ENCODE peak calls at places on chromosomes 3 and 15, in eight cellular contexts. S, A, K, C, E, P, Q and R are unnamed samples.

GRCh38 chr15:70487380-70487725 is 276.0 kb downstream of the UACA start:
- DNase-seq in P (no peak), E (no peak), S (no peak), C (peak), A (no peak), Q (no peak), K (no peak), R (no peak)

GRCh38 chr15:44812029-44812517 is 75.7 kb downstream of the TRIM69 start:
- DNase-seq in C (no peak), S (peak), E (no peak), P (no peak), Q (no peak), K (no peak), A (no peak), R (no peak)

GRCh38 chr3:129114455-129114854 is 7.1 kb downstream of the RAB43 start:
- DNase-seq in Q (no peak), S (no peak), K (no peak), C (no peak), E (no peak), P (no peak), A (no peak), R (no peak)

GRCh38 chr3:10547841-10548783 is 42.7 kb upstream of the ATP2B2 start:
- DNase-seq in Q (no peak), E (no peak), P (no peak), S (no peak), K (no peak), C (no peak), A (peak), R (no peak)

GRCh38 chr3:13378155-13378554 is 42.0 kb downstream of the NUP210 start:
- DNase-seq in Q (no peak), A (no peak), S (no peak), K (no peak), E (no peak), P (no peak), C (peak), R (no peak)

GRCh38 chr15:34047893-34048775 is 9.1 kb upstream of the AVEN start:
- DNase-seq in S (no peak), P (no peak), A (peak), Q (no peak), C (no peak), K (no peak), E (no peak), R (no peak)

GRCh38 chr3:89108154-89108553 is 733 bp downstream of the EPHA3 start:
- DNase-seq in Q (no peak), A (no peak), C (no peak), S (no peak), P (no peak), K (no peak), E (no peak), R (no peak)

GRCh38 chr3:121998030-121998580 is 23.9 kb downstream of the ILDR1 start:
- DNase-seq in Q (no peak), K (no peak), P (no peak), E (no peak), A (no peak), S (peak), C (peak), R (peak)

GRCh38 chr3:24472358-24472757 is 22.3 kb downstream of the THRB start:
- DNase-seq in E (no peak), P (no peak), Q (no peak), S (no peak), A (no peak), C (no peak), K (no peak), R (no peak)

GRCh38 chr3:15557511-15557946 is 36.0 kb upstream of the COLQ start:
- DNase-seq in S (peak), Q (peak), C (peak), A (peak), P (peak), K (peak), E (peak), R (peak)

GRCh38 chr3:34570916-34571705 is 772.7 kb downstream of the PDCD6IP start:
- DNase-seq in S (peak), E (no peak), P (no peak), Q (no peak), C (no peak), K (no peak), A (no peak), R (no peak)

GRCh38 chr15:52153900-52154895 is 37.0 kb downstream of the GNB5 start:
- DNase-seq in C (no peak), S (no peak), P (no peak), Q (no peak), A (no peak), E (no peak), K (no peak), R (no peak)

GRCh38 chr3:175386630-175387029 is 527.5 kb downstream of the NAALADL2 start:
- DNase-seq in P (no peak), K (peak), S (no peak), Q (no peak), A (no peak), E (no peak), C (no peak), R (no peak)

GRCh38 chr3:23490459-23490858 is 287.3 kb downstream of the UBE2E2 start:
- DNase-seq in Q (no peak), P (no peak), E (no peak), K (peak), C (no peak), S (no peak), A (no peak), R (no peak)

GRCh38 chr3:98893740-98894139 is 7.8 kb downstream of the DCBLD2 start:
- DNase-seq in K (no peak), E (no peak), A (no peak), S (no peak), C (no peak), Q (no peak), P (peak), R (no peak)

GRCh38 chr3:98890181-98890882 is 11.2 kb downstream of the DCBLD2 start:
- DNase-seq in P (no peak), A (no peak), E (no peak), Q (no peak), C (no peak), S (no peak), K (no peak), R (no peak)

GRCh38 chr3:98894791-98895576 is 6.5 kb downstream of the DCBLD2 start:
- DNase-seq in P (no peak), S (no peak), Q (no peak), A (no peak), E (no peak), K (no peak), C (no peak), R (no peak)

GRCh38 chr3:98890960-98891910 is 10.3 kb downstream of the DCBLD2 start:
- DNase-seq in E (no peak), Q (no peak), P (no peak), A (no peak), K (no peak), C (no peak), S (no peak), R (no peak)

GRCh38 chr3:98892263-98892662 is 9.2 kb downstream of the DCBLD2 start:
- DNase-seq in Q (no peak), S (no peak), A (no peak), E (no peak), C (no peak), K (no peak), P (no peak), R (no peak)
- H3K4me3 ChIP-seq in Q (no peak), S (no peak), A (no peak), E (no peak), C (no peak), K (no peak), P (no peak), R (no peak)

DNA sequence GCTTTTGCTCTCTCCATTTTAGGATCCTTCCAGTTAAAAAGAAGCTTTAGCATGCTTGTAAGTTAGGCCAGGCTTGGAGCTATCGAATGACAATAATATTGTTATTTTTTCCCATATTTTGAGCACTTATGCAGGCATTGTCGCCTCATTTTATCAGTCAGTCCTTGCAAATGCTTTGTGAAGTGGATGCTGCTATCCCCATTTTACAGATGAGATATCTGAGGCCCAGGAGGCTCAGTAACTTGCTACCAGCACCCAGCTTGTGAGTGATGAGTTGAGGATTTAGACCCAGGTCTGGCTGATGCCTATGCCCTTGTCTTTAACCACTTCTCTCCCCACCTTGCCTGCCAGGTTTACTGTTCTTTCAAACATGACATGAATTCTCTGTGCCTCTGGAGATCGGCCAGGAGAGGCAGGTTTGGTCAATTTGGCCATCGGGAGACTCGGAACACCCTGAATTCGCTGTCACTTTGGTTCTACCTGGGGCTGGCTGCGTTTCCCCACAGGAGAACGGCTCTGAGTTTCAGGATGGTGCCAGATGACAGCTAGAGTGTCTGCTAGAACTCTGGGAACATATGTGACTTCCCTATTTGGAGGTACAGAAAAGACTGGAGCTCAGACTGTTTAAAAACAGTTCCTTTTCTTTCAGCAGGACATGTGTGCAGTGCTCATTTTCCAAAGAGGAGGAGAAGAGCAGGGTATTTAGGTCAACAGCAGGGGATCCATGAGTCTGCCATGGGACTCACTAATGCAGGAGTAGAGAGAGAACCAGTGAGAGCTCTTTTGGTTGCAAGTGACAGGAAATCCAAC is 25.4 kb upstream of the ZNF710 start:
- DNase-seq in C (no peak), S (no peak), K (no peak), E (no peak), A (no peak), P (no peak), Q (no peak), R (no peak)
- H3K4me3 ChIP-seq in C (no peak), S (no peak), K (no peak), E (no peak), A (no peak), P (no peak), Q (no peak), R (no peak)

GRCh38 chr15:98952381-98952803 is 55.2 kb downstream of the PGPEP1L start:
- DNase-seq in Q (no peak), C (peak), S (no peak), K (no peak), A (no peak), P (no peak), E (no peak), R (peak)

GRCh38 chr15:98951493-98952320 is 55.9 kb downstream of the PGPEP1L start:
- DNase-seq in K (no peak), A (no peak), Q (no peak), S (no peak), C (no peak), P (no peak), E (no peak), R (no peak)

GRCh38 chr15:98953950-98954349 is 53.6 kb downstream of the PGPEP1L start:
- DNase-seq in A (no peak), S (no peak), K (no peak), Q (peak), E (peak), C (no peak), P (no peak), R (no peak)

GRCh38 chr15:98954411-98954810 is 53.2 kb downstream of the PGPEP1L start:
- DNase-seq in K (peak), Q (peak), S (no peak), C (no peak), P (no peak), E (peak), A (peak), R (no peak)

DNA sequence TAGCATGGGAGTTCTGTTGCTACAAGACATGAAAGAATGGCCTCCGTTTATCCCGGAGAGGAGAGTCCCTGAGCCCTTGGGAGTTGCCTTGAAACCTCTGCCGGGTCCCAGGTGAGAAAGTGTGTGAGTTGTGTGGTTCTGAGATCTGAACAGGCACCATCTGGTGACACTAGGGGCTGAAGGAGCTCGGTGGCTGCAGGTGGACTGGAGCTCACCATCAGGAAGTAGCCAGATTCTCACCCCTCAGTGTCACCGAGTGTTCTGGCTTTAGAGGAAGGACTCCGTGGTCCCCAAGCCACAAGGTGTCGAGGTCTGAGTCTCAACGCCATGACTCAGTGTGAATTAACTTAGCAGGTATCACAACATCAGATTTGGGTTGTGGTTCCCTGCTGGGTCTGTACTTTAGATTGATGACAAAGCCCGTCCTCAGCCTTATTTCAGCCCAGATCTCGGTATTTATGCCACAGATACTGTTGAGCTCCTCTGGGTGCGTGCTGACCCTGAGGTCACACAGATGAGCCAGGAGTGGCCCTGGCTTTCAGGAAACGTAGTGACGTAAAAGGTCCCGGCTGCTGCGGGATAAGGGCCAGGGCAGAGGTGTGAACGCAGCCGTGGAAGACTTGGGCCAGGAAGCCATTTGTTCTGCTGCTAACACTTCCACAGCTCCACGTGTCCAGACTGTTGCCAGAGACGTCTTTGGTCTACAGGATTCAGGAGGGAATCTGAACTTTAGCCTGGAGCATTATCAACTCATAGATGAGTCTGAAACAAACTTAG is 54.4 kb downstream of the PGPEP1L start:
- DNase-seq in A (no peak), P (no peak), C (peak), E (peak), Q (peak), S (no peak), K (no peak), R (no peak)
- H3K4me3 ChIP-seq in A (no peak), P (no peak), C (peak), E (no peak), Q (no peak), S (no peak), K (no peak), R (no peak)

DNA sequence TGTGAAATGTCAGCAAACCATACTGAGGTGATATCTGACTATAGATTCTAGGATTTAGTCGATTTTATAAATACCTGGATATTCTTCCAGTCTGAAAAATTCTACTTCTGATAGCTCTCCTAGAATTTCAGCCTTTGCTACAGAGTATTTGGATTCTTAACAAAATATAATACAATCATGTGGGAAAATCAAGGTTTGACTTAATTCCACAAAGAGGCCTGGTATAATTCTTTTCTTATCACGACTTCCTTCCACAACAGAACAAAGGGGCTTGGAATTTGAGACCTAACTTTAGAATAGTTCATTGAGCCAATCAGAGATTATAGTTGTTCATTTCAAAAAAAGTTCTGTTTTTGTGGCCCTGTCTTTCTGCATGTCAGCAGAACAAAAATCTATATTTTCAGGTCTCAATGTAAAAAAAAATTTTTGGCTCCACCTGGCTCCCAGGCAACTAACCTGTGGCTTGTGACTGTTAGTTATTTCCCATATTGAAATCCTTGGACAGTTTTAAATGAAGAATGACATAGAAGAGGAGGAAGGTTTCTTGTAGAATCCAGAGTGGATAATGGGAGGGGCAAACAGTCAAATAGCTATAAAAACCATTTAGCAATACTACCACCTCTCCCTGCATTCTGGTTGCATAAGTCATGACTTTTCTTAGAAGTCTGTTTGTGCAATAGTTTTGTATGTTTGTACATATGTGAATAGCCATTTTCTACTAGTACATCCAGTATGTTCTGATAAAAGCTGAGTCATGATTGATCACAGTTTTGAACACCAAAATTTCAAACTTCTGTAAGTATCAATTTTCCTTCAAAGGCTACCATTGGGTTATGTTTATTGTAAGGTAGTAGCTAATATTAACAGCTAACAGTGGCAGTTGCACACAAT is 4.0 kb downstream of the TM4SF1 start:
- DNase-seq in C (no peak), S (peak), P (no peak), A (no peak), K (peak), Q (no peak), E (no peak), R (no peak)
- H3K4me3 ChIP-seq in C (no peak), S (no peak), P (no peak), A (peak), K (no peak), Q (peak), E (no peak), R (no peak)

DNA sequence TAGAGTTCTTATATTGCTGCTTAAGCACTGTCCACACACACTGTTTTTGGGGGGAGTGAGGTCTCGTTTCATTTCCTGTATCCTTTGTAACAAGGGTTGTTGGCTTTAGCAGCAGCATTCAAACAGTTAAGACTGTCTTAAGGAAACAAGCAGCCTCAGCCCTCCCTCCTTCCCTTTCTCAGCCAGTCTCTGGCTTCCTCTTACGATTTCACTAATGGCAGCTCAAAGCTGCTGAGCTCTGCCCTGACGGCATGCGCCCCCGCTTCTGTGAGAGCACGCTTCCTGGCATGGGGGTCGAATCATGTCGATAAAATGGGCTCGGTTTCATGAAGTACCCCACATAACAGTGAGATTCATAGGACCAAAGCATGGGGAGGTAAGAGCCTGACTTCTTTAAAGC is 105.0 kb downstream of the KLHL25 start:
- DNase-seq in P (peak), E (peak), Q (peak), S (peak), A (peak), C (peak), K (peak), R (peak)
- H3K4me3 ChIP-seq in P (peak), E (peak), Q (peak), S (no peak), A (peak), C (peak), K (peak), R (peak)

GRCh38 chr15:77499087-77499765 is 78.5 kb downstream of the HMG20A start:
- DNase-seq in P (peak), E (no peak), A (no peak), S (no peak), C (no peak), Q (no peak), K (no peak), R (no peak)

GRCh38 chr15:77497108-77497737 is 76.5 kb downstream of the HMG20A start:
- DNase-seq in P (no peak), C (no peak), S (peak), E (no peak), A (peak), Q (peak), K (no peak), R (no peak)

GRCh38 chr15:77497942-77498361 is 77.3 kb downstream of the HMG20A start:
- DNase-seq in Q (peak), E (peak), A (peak), C (no peak), P (no peak), S (peak), K (no peak), R (no peak)

GRCh38 chr15:77495806-77496589 is 75.3 kb downstream of the HMG20A start:
- DNase-seq in Q (peak), E (no peak), A (peak), S (no peak), P (peak), K (no peak), C (no peak), R (no peak)

GRCh38 chr15:77496710-77497107 is 76.0 kb downstream of the HMG20A start:
- DNase-seq in P (peak), K (peak), Q (peak), A (peak), C (peak), E (peak), S (peak), R (peak)
- H3K4me3 ChIP-seq in P (no peak), K (peak), Q (peak), A (peak), C (no peak), E (no peak), S (no peak), R (no peak)

GRCh38 chr15:56469484-56469883 is 4.5 kb upstream of the MNS1 start:
- DNase-seq in S (no peak), P (no peak), C (no peak), E (no peak), A (no peak), K (no peak), Q (no peak), R (no peak)

GRCh38 chr15:56471440-56472069 is 6.6 kb upstream of the MNS1 start:
- DNase-seq in A (no peak), C (no peak), Q (no peak), S (no peak), E (no peak), P (no peak), K (no peak), R (no peak)

GRCh38 chr15:56467626-56468025 is 2.7 kb upstream of the MNS1 start:
- DNase-seq in A (no peak), S (no peak), E (no peak), C (no peak), K (no peak), P (no peak), Q (no peak), R (no peak)

GRCh38 chr15:56464893-56465520 is at the start of gene MNS1:
- DNase-seq in P (peak), K (peak), E (peak), A (peak), S (peak), Q (peak), C (peak), R (peak)

DNA sequence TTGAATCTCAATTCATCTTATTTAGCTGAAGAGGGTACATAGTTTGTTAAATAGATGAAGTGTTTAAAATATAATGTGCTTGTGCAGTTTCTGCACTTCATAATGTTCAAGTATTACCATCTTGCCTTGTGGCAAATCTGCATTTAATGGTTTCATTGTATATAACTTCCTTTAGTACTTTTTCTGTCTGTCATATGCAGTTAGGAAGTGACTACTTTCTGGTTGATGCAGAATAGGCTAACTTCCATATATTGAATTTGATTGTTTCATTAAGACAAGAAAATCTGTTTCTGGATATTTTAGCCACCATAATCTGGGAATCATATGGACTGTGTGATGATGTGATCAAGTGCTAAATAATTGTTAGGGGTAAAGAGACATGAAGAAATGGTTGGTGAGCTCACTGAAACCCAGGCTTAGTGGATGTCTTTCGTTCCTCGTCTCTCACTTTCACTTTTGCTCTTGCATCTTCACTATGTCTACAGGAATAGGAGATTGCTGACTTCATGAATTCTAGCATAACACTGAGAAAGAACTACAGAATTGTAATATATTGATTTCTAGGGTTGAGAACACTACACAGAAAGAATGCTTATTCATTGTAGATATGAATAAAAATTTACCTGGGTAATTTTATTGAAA is 3.5 kb upstream of the MNS1 start:
- DNase-seq in E (no peak), S (no peak), C (peak), K (no peak), P (no peak), Q (no peak), A (no peak), R (peak)
- H3K4me3 ChIP-seq in E (no peak), S (no peak), C (peak), K (no peak), P (no peak), Q (no peak), A (peak), R (no peak)